ENCODE peak calls at places on chromosomes 11 and 22, in four cellular contexts. I, F, W and H are unnamed samples.

GRCh38 chr22:35377735-35378134 is 3.2 kb upstream of the HMOX1 start:
- DNase-seq in I (no peak), F (no peak), W (no peak), H (no peak)

GRCh38 chr11:60098508-60098907 is 10.0 kb downstream of the MS4A2 start:
- DNase-seq in I (no peak), F (no peak), W (no peak), H (no peak)

GRCh38 chr11:32435947-32436750 is 810 bp upstream of the WT1 start:
- DNase-seq in I (peak; percentile 76), F (no peak), W (peak; percentile 76), H (no peak)

GRCh38 chr11:129709801-129710398 is 105.7 kb upstream of the TMEM45B start:
- DNase-seq in I (no peak), F (no peak), W (no peak), H (no peak)

GRCh38 chr11:71566081-71566620 is 788 bp downstream of the KRTAP5-10 start:
- DNase-seq in I (no peak), F (no peak), W (no peak), H (no peak)

GRCh38 chr11:2097998-2098690 is 41.0 kb downstream of the IGF2 start:
- DNase-seq in I (no peak), F (no peak), W (no peak), H (no peak)

GRCh38 chr11:83713701-83714100 is 427.5 kb upstream of the CCDC90B start:
- DNase-seq in I (no peak), F (no peak), W (no peak), H (peak; percentile 24)

GRCh38 chr22:19807161-19807913 is 46.8 kb downstream of the TBX1 start:
- DNase-seq in I (no peak), F (no peak), W (no peak), H (no peak)

GRCh38 chr11:95229199-95230053 is 1.6 kb downstream of the SESN3 start:
- DNase-seq in I (no peak), F (no peak), W (peak; percentile 26), H (no peak)

GRCh38 chr11:95512682-95513081 is 276.9 kb downstream of the FAM76B start:
- DNase-seq in I (peak; percentile 17), F (no peak), W (peak; percentile 88), H (peak; percentile 79)

GRCh38 chr11:77422690-77423089 is 51.2 kb downstream of the PAK1 start:
- DNase-seq in I (no peak), F (no peak), W (no peak), H (no peak)